ENCODE peak calls at places on chromosomes 16 and 17, in eight cellular contexts. R is K562, Y is A549, L is HepG2, H is WTC11, M is endothelial cell of umbilical vein, S is HCT116, D is H1. O is an unnamed sample.

GRCh38 chr16:80147021-80147680 is 393.6 kb upstream of the DYNLRB2 start:
- DNase-seq in R (no peak), Y (no peak), L (no peak), H (no peak), M (no peak), S (no peak), D (no peak), O (no peak)

GRCh38 chr17:1890758-1891450 is 61.1 kb downstream of the RPA1 start:
- DNase-seq in R (no peak), Y (no peak), L (no peak), H (no peak), M (no peak), S (no peak), D (no peak), O (no peak)

GRCh38 chr17:12187658-12188057 is 167.0 kb downstream of the MAP2K4 start:
- DNase-seq in R (no peak), Y (no peak), L (no peak), H (no peak), M (no peak), S (no peak), D (no peak), O (no peak)

GRCh38 chr16:22296225-22297113 is 740 bp upstream of the POLR3E start:
- DNase-seq in R (peak; percentile 29), Y (no peak), L (peak; percentile 34), H (no peak), M (peak; percentile 32), S (no peak), D (no peak), O (peak; percentile 23)

GRCh38 chr17:80035937-80036714 is at the start of gene CCDC40:
- DNase-seq in R (peak; percentile 95), Y (peak; percentile 89), L (peak; percentile 72), H (peak; percentile 86), M (peak; percentile 72), S (peak; percentile 50), D (no peak), O (peak; percentile 74)

GRCh38 chr17:17416007-17416399 is 60.8 kb upstream of the MED9 start:
- DNase-seq in R (peak; percentile 84), Y (peak; percentile 86), L (peak; percentile 91), H (peak; percentile 36), M (peak; percentile 91), S (peak; percentile 81), D (no peak), O (peak; percentile 91)

GRCh38 chr16:88809068-88809675 is 2.6 kb downstream of the APRT start:
- DNase-seq in R (no peak), Y (no peak), L (no peak), H (no peak), M (no peak), S (no peak), D (no peak), O (peak; percentile 61)

GRCh38 chr16:86501989-86502855 is 8.1 kb upstream of the FOXF1 start:
- DNase-seq in R (no peak), Y (no peak), L (no peak), H (no peak), M (no peak), S (no peak), D (no peak), O (no peak)

DNA sequence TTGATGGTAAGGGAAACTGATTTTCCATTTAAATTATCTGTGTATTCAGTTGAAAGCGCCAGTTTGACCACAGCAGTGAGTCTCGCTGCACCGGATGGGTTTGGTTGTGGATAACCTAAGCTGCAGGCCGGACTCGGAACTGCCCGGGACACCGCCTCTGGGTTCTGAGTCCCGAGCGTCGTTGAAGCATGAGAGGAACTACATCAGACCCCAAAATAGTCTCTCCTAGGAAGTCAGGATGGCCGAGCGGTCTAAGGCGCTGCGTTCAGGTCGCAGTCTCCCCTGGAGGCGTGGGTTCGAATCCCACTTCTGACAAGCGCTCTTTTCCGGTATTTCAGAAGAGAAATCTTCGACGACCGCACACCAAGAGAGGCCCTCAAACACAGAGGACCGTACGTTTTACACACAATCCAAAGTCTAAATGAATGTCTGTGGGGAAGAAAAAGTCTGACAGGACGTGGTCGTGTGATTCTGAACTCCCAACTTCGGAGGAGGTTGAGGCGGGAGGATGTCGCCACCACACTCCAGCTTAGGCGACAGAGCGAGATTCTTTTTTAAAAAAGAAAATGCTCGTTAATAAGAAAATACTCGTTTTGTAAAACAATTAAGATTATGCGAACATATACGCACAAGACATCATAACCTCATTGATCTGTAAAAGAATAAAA is 15.4 kb upstream of the PLLP start:
- DNase-seq in R (peak; percentile 74), Y (peak; percentile 97), L (peak; percentile 97), H (peak; percentile 89), M (peak; percentile 95), S (peak; percentile 90), D (peak; percentile 80), O (peak; percentile 95)
- TF ChIP-seq CTCF in R (no peak), Y (no peak), L (peak; percentile 35), H (no peak), M (peak; percentile 7), S (peak; percentile 9), D (no peak), O (no peak)

GRCh38 chr16:67001159-67001486 is 12.7 kb downstream of the CES4A start:
- DNase-seq in R (no peak), Y (no peak), L (no peak), H (no peak), M (no peak), S (no peak), D (no peak), O (no peak)

GRCh38 chr16:66991545-66992077 is 3.2 kb downstream of the CES4A start:
- DNase-seq in R (no peak), Y (no peak), L (no peak), H (no peak), M (no peak), S (no peak), D (no peak), O (no peak)

GRCh38 chr16:66996983-66997358 is 8.6 kb downstream of the CES4A start:
- DNase-seq in R (no peak), Y (no peak), L (no peak), H (no peak), M (no peak), S (no peak), D (no peak), O (no peak)

GRCh38 chr16:67000384-67001158 is 12.2 kb downstream of the CES4A start:
- DNase-seq in R (peak; percentile 98), Y (peak; percentile 58), L (no peak), H (peak; percentile 73), M (peak; percentile 31), S (no peak), D (no peak), O (peak; percentile 28)

DNA sequence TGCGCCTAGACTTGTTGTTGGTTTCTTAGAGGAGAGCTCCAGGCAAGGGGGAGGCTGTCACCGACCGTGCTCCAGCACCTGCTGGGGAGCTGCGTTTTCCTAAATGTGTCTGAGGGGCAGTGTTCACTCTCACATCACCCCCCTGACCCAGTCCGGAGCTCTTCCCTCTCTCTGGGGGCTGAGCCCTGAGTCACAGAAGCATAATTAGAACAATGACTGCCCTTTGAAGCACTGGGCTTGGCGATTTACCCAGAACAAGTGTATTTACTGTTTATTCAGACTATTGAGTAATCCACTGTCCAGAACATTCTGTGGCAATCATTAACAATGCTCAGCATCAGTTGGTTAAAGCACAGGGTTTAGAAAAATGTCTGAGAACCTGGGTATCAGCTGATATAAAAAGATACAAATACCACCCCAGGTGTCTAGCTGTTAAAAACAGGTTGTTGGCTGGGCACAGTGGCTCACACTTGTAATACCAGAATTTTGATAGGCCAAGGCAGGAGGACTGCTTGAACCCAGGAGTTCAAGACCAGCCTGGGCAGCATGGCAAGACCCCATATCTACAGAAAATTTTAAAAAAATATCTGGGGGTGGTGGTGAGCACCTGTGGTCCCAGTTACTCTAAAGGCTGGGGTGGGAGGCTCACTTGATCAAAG is 8.1 kb downstream of the CES4A start:
- DNase-seq in R (no peak), Y (no peak), L (peak; percentile 92), H (no peak), M (no peak), S (no peak), D (no peak), O (no peak)
- TF ChIP-seq MAX in R (no peak), Y (no peak), L (peak; percentile 13), H (no peak), M (no peak), S (no peak), D (no peak), O (no peak)

GRCh38 chr16:67982011-67982696 is 1.9 kb upstream of the DPEP3 start:
- DNase-seq in R (no peak), Y (no peak), L (no peak), H (no peak), M (no peak), S (no peak), D (no peak), O (no peak)

GRCh38 chr16:67977005-67977404 is 3.3 kb downstream of the DPEP3 start:
- DNase-seq in R (no peak), Y (no peak), L (no peak), H (no peak), M (no peak), S (no peak), D (no peak), O (no peak)

GRCh38 chr16:67976205-67976604 is 4.1 kb downstream of the DPEP3 start:
- DNase-seq in R (no peak), Y (no peak), L (no peak), H (no peak), M (no peak), S (no peak), D (no peak), O (no peak)

GRCh38 chr16:67977469-67978227 is 2.7 kb downstream of the DPEP3 start:
- DNase-seq in R (no peak), Y (no peak), L (no peak), H (no peak), M (no peak), S (no peak), D (no peak), O (no peak)

DNA sequence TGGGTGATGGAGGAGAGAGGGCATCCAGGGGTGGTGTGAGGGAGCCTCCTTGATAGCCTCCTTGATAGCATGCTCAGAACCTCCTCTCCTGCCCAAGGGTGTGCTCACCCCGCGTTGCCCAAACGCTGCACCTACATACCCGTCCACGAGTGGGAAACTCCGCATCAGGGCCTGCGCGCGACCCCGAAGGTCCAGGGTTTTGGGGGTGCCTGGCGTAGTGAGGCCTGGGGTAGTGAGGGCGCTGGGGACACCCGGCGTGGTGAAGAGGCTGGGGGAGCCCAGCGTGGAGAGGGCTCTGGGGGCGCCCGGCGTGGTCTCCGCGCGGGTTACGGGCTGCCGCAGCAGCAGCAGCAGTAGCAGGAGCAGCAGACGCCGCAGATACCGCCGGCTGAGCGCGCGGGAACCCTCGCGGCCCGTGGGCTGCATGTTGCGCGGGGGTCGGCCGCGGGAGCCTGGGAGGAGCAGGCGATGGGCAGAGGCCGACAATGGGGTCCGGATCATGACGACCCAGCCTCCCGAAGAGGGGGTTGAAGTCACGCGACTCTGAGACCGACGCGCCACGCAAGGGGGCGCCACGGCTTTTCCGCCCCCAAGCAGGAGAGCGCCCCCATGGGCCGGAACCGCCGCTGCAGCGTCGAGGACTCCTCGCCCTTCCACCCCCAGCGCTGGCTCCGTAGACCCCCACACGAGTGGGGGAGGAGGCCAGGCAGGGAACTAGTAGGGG is at the start of gene DPEP3:
- DNase-seq in R (no peak), Y (no peak), L (no peak), H (peak; percentile 83), M (no peak), S (no peak), D (no peak), O (no peak)
- TF ChIP-seq CTCF in R (no peak), Y (no peak), L (no peak), H (peak; percentile 80), M (peak; percentile 66), S (no peak), D (peak; percentile 87), O (peak; percentile 4)

DNA sequence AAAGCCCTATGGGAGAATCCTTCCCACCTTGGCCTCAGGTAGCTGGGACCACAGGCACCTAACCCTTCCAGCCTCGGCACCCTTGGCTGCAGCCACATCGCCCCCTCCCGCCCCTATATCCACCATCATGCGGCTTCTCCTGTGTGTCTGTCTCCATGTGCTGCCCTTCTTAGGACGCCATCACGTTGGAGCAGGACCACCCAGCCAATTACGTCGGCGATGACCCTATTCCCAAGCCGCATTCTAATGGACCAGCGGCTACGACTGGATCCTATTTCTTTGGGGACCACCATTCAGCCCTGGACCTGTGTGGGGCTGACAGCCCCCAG is 3.3 kb upstream of the CCDC57 start:
- DNase-seq in R (no peak), Y (no peak), L (no peak), H (no peak), M (no peak), S (no peak), D (no peak), O (no peak)
- TF ChIP-seq MAX in R (no peak), Y (peak; percentile 7), L (peak; percentile 0), H (no peak), M (no peak), S (no peak), D (no peak), O (no peak)

O was measured in NB4.